ENCODE peak calls at places on chromosome 2, in four cellular contexts. One of them, this sample, is unnamed.

GRCh38 chr2:41930807-41931566 is 116.8 kb upstream of the PKDCC start:
- DNase-seq in Peyer's patch: no peak
- DNase-seq in hepatocyte: no peak
- DNase-seq in right cardiac atrium: no peak
- DNase-seq in this sample: peak; percentile 21

GRCh38 chr2:51027968-51028367 is 4.0 kb downstream of the NRXN1 start:
- DNase-seq in Peyer's patch: no peak
- DNase-seq in hepatocyte: no peak
- DNase-seq in right cardiac atrium: peak; percentile 39
- DNase-seq in this sample: peak; percentile 1

GRCh38 chr2:30287857-30288513 is 56.7 kb downstream of the LBH start:
- DNase-seq in Peyer's patch: no peak
- DNase-seq in hepatocyte: no peak
- DNase-seq in right cardiac atrium: no peak
- DNase-seq in this sample: peak; percentile 54

GRCh38 chr2:196453613-196454047 is 185.9 kb upstream of the CCDC150 start:
- DNase-seq in Peyer's patch: peak; percentile 25
- DNase-seq in hepatocyte: peak; percentile 59
- DNase-seq in right cardiac atrium: no peak
- DNase-seq in this sample: no peak

GRCh38 chr2:221750317-221750716 is 178.2 kb upstream of the EPHA4 start:
- DNase-seq in Peyer's patch: no peak
- DNase-seq in hepatocyte: peak; percentile 8
- DNase-seq in right cardiac atrium: no peak
- DNase-seq in this sample: no peak

GRCh38 chr2:152244241-152244640 is 68.7 kb upstream of the STAM2 start:
- DNase-seq in Peyer's patch: no peak
- DNase-seq in hepatocyte: no peak
- DNase-seq in right cardiac atrium: no peak
- DNase-seq in this sample: no peak

GRCh38 chr2:56444339-56444738 is 260.5 kb downstream of the CCDC85A start:
- DNase-seq in Peyer's patch: no peak
- DNase-seq in hepatocyte: peak; percentile 84
- DNase-seq in right cardiac atrium: no peak
- DNase-seq in this sample: no peak

GRCh38 chr2:43676322-43677050 is at the start of gene C1GALT1C1L:
- DNase-seq in Peyer's patch: no peak
- DNase-seq in hepatocyte: peak; percentile 6
- DNase-seq in right cardiac atrium: peak; percentile 90
- DNase-seq in this sample: no peak

GRCh38 chr2:193539188-193539587 is 1344.5 kb upstream of the TMEFF2 start:
- DNase-seq in Peyer's patch: no peak
- DNase-seq in hepatocyte: no peak
- DNase-seq in right cardiac atrium: no peak
- DNase-seq in this sample: no peak

GRCh38 chr2:63060079-63060482 is 9.5 kb downstream of the OTX1 start:
- DNase-seq in Peyer's patch: no peak
- DNase-seq in hepatocyte: no peak
- DNase-seq in right cardiac atrium: no peak
- DNase-seq in this sample: no peak

GRCh38 chr2:63066838-63067237 is 16.2 kb downstream of the OTX1 start:
- DNase-seq in Peyer's patch: no peak
- DNase-seq in hepatocyte: no peak
- DNase-seq in right cardiac atrium: no peak
- DNase-seq in this sample: no peak

GRCh38 chr2:63064661-63065060 is 14.0 kb downstream of the OTX1 start:
- DNase-seq in Peyer's patch: no peak
- DNase-seq in hepatocyte: no peak
- DNase-seq in right cardiac atrium: no peak
- DNase-seq in this sample: no peak

GRCh38 chr2:63066265-63066664 is 15.6 kb downstream of the OTX1 start:
- DNase-seq in Peyer's patch: no peak
- DNase-seq in hepatocyte: no peak
- DNase-seq in right cardiac atrium: no peak
- DNase-seq in this sample: no peak

GRCh38 chr2:63064197-63064596 is 13.6 kb downstream of the OTX1 start:
- DNase-seq in Peyer's patch: no peak
- DNase-seq in hepatocyte: no peak
- DNase-seq in right cardiac atrium: no peak
- DNase-seq in this sample: no peak
- H3K27me3 ChIP-seq in Peyer's patch: peaks cover 5% of the 10 kb centered on the region
- H3K27me3 ChIP-seq in hepatocyte: peaks cover 97% of the 10 kb centered on the region
- H3K27me3 ChIP-seq in right cardiac atrium: peaks cover 16% of the 10 kb centered on the region
- H3K27me3 ChIP-seq in this sample: no peaks in the 10 kb centered on the region

GRCh38 chr2:104851236-104852160 is 2.4 kb upstream of the POU3F3 start:
- DNase-seq in Peyer's patch: no peak
- DNase-seq in hepatocyte: no peak
- DNase-seq in right cardiac atrium: no peak
- DNase-seq in this sample: no peak

GRCh38 chr2:104849036-104849551 is 4.8 kb upstream of the POU3F3 start:
- DNase-seq in Peyer's patch: no peak
- DNase-seq in hepatocyte: no peak
- DNase-seq in right cardiac atrium: no peak
- DNase-seq in this sample: no peak

GRCh38 chr2:104850322-104851184 is 3.4 kb upstream of the POU3F3 start:
- DNase-seq in Peyer's patch: no peak
- DNase-seq in hepatocyte: no peak
- DNase-seq in right cardiac atrium: no peak
- DNase-seq in this sample: no peak

GRCh38 chr2:104848526-104848925 is 5.4 kb upstream of the POU3F3 start:
- DNase-seq in Peyer's patch: no peak
- DNase-seq in hepatocyte: no peak
- DNase-seq in right cardiac atrium: no peak
- DNase-seq in this sample: no peak

DNA sequence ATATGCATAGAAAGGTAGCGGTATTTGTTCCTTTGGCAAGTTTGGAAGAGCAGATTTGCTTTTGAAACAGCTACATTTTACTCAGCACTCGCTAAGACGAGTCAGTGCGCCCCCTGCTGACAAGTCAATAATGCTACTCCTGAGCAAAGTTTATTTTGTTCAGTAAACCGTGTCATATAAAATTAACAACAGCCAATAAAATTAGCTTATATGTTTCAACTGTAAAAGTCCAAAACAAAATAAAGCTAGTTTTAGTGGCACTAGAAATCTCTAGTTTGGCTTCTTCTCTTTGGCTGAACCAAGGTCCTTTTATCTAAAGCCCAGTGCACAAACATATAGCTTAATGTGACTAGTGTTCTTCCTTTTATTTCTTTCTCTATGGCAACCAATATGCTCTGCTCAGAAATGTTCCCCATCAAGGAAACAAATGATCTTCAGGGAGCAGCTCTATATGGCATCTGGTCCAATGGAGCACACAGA is 4.3 kb upstream of the POU3F3 start:
- DNase-seq in Peyer's patch: peak; percentile 31
- DNase-seq in hepatocyte: peak; percentile 85
- DNase-seq in right cardiac atrium: peak; percentile 71
- DNase-seq in this sample: no peak
- H3K27me3 ChIP-seq in Peyer's patch: no peaks in the 10 kb centered on the region
- H3K27me3 ChIP-seq in hepatocyte: peaks cover 95% of the 10 kb centered on the region
- H3K27me3 ChIP-seq in right cardiac atrium: peaks cover 5% of the 10 kb centered on the region
- H3K27me3 ChIP-seq in this sample: peaks cover 2% of the 10 kb centered on the region

DNA sequence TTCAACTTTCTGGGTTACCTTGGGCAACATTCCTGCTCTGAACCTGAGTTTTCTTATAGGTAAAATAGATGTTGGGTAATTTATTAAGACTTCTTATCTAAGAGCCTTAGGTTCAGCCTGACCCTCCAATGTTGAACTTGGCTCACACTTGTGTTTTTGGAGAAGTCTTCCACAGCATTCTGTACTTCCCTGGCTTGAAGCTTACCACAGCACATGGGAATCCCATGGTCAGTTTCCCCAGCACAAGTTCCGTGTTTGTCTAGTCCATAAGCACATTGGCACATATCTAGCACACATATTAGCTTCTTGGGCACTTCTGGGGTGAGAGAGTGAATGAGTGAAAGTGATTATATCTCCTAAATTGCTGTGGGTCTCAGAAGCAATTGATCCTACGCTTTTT is 782.5 kb upstream of the HS6ST1 start:
- DNase-seq in Peyer's patch: no peak
- DNase-seq in hepatocyte: no peak
- DNase-seq in right cardiac atrium: no peak
- DNase-seq in this sample: no peak
- H3K27me3 ChIP-seq in Peyer's patch: no peaks in the 10 kb centered on the region
- H3K27me3 ChIP-seq in hepatocyte: no peaks in the 10 kb centered on the region
- H3K27me3 ChIP-seq in right cardiac atrium: no peaks in the 10 kb centered on the region
- H3K27me3 ChIP-seq in this sample: no peaks in the 10 kb centered on the region

DNA sequence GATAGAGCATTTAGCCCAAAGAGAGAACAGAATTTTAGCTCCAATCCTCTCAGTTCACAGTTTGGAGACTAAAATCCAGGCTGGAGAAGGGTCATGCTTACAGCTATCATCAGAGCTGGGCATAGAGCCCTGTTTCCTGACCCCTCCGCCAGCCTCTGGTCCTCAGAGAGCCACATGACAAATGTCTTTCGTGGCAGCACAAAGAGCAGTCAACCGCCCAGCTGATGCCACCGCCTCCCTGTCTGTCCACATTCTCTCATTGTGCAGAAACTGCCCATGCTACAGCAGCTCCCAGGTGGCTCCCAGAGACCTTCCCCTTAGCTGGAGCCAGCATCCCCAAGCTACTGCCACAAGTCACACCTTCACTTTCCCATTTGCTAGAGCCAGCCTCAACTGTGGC is 7.6 kb downstream of the KCNK3 start:
- DNase-seq in Peyer's patch: no peak
- DNase-seq in hepatocyte: no peak
- DNase-seq in right cardiac atrium: no peak
- DNase-seq in this sample: no peak
- H3K27me3 ChIP-seq in Peyer's patch: no peaks in the 10 kb centered on the region
- H3K27me3 ChIP-seq in hepatocyte: peaks cover 10% of the 10 kb centered on the region
- H3K27me3 ChIP-seq in right cardiac atrium: no peaks in the 10 kb centered on the region
- H3K27me3 ChIP-seq in this sample: no peaks in the 10 kb centered on the region

GRCh38 chr2:44805836-44806235 is 135.7 kb upstream of the SIX3 start:
- DNase-seq in Peyer's patch: no peak
- DNase-seq in hepatocyte: no peak
- DNase-seq in right cardiac atrium: no peak
- DNase-seq in this sample: no peak
- H3K27me3 ChIP-seq in Peyer's patch: no peaks in the 10 kb centered on the region
- H3K27me3 ChIP-seq in hepatocyte: peaks cover 92% of the 10 kb centered on the region
- H3K27me3 ChIP-seq in right cardiac atrium: peaks cover 2% of the 10 kb centered on the region
- H3K27me3 ChIP-seq in this sample: no peaks in the 10 kb centered on the region

DNA sequence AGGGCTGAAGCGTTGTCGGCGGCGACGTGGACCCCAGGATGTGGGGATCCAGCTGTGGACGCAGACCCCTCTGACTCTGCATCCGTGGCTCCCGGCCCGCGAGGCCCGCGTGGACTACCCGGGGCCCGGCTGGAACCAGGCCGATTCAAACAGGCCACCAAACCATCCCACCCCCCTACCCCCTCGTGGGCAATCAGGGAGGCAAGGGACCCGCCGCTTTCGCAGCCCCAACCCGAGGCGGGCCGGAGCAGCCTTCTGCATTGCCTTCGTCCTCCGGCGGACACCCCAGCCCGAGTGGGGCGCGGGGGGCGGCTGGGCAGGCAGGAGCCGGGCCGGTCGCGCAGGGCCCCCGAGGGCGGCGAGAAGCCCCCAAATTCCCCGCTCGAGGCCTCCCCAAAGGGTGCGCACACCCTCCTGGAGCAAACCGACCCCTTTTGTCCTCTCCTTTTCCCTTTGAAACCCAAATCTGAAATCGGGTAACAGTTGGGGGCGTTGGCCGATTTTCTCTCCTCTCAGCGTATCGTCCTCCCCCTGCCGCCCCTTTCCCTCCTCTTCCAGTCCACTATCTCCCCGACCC is 7.3 kb downstream of the SP9 start:
- DNase-seq in Peyer's patch: no peak
- DNase-seq in hepatocyte: peak; percentile 10
- DNase-seq in right cardiac atrium: peak; percentile 54
- DNase-seq in this sample: no peak
- H3K27me3 ChIP-seq in Peyer's patch: peaks cover 3% of the 10 kb centered on the region
- H3K27me3 ChIP-seq in hepatocyte: peaks cover 90% of the 10 kb centered on the region
- H3K27me3 ChIP-seq in right cardiac atrium: no peaks in the 10 kb centered on the region
- H3K27me3 ChIP-seq in this sample: no peaks in the 10 kb centered on the region

DNA sequence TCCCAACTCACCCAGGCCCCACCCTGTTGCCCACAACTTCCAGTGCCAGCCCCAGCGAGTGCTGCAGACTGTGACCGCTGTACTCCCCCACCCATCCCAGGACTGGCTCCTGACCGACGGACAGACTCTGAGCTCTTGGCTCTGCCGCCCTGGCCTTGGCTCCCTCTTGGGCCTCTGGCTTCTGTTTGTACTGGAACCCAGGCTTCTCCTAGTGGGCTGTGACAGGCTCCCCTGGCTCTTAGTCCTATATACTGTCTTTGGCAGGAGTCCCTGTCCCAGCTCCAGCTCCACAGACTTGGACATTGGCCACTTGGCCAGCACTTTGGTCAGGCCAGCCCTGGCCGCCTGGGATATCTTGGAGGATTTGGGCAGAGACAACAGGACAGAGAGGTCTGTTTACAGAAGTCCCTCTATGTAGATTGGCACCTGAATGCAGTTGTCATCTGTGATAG is 41.1 kb downstream of the ACOXL start:
- DNase-seq in Peyer's patch: no peak
- DNase-seq in hepatocyte: peak; percentile 8
- DNase-seq in right cardiac atrium: peak; percentile 93
- DNase-seq in this sample: no peak
- H3K27me3 ChIP-seq in Peyer's patch: no peaks in the 10 kb centered on the region
- H3K27me3 ChIP-seq in hepatocyte: peaks cover 48% of the 10 kb centered on the region
- H3K27me3 ChIP-seq in right cardiac atrium: no peaks in the 10 kb centered on the region
- H3K27me3 ChIP-seq in this sample: no peaks in the 10 kb centered on the region